ENCODE peak calls at places on chromosomes 13 and 19, in eight cellular contexts. A is heart left ventricle, R is tibial nerve, E is upper lobe of left lung, T is uterus, J is gastrocnemius medialis, V is body of pancreas, M is lower leg skin. C is an unnamed sample.

GRCh38 chr19:19655051-19655594 is 8.4 kb downstream of the ATP13A1 start:
- DNase-seq in A (no peak), R (no peak), E (no peak), T (no peak), J (no peak), V (no peak), M (no peak), C (no peak)

GRCh38 chr19:42480335-42481095 is 37.8 kb upstream of the CXCL17 start:
- DNase-seq in A (no peak), R (no peak), E (peak), T (no peak), J (no peak), V (peak), M (no peak), C (no peak)

GRCh38 chr19:53537523-53538377 is at the start of gene ZNF331:
- DNase-seq in A (peak), R (peak), E (peak), T (peak), J (peak), V (peak), M (peak), C (peak)

GRCh38 chr19:2355168-2356035 is 4.7 kb upstream of the TMPRSS9 start:
- DNase-seq in A (no peak), R (no peak), E (no peak), T (no peak), J (peak), V (no peak), M (no peak), C (no peak)

GRCh38 chr19:56105090-56105701 is 15.9 kb downstream of the ZNF787 start:
- DNase-seq in A (peak), R (peak), E (peak), T (peak), J (peak), V (peak), M (peak), C (peak)

GRCh38 chr13:74064805-74065204 is 69.4 kb downstream of the KLF12 start:
- DNase-seq in A (no peak), R (no peak), E (no peak), T (no peak), J (no peak), V (no peak), M (no peak), C (no peak)

GRCh38 chr13:40490086-40490723 is 176.2 kb downstream of the FOXO1 start:
- DNase-seq in A (no peak), R (no peak), E (no peak), T (no peak), J (no peak), V (no peak), M (peak), C (peak)

GRCh38 chr19:4908781-4909171 is 525 bp upstream of the UHRF1 start:
- DNase-seq in A (no peak), R (no peak), E (no peak), T (no peak), J (no peak), V (no peak), M (no peak), C (no peak)

GRCh38 chr13:22837980-22838615 is 342.7 kb upstream of the SGCG start:
- DNase-seq in A (no peak), R (no peak), E (no peak), T (no peak), J (no peak), V (no peak), M (no peak), C (no peak)

GRCh38 chr19:38234615-38235014 is 10.6 kb upstream of the DPF1 start:
- DNase-seq in A (no peak), R (no peak), E (no peak), T (no peak), J (no peak), V (no peak), M (no peak), C (no peak)
- TF ChIP-seq POLR2A in A (no peak), R (no peak), E (no peak), T (no peak), J (no peak), V (no peak), M (no peak), C (no peak)

GRCh38 chr19:46931197-46931596 is 70.4 kb downstream of the ARHGAP35 start:
- DNase-seq in A (no peak), R (no peak), E (no peak), T (no peak), J (no peak), V (no peak), M (peak), C (no peak)

GRCh38 chr19:46927893-46928292 is 67.1 kb downstream of the ARHGAP35 start:
- DNase-seq in A (no peak), R (no peak), E (no peak), T (no peak), J (no peak), V (no peak), M (no peak), C (no peak)

GRCh38 chr19:46926201-46927071 is 65.6 kb downstream of the ARHGAP35 start:
- DNase-seq in A (no peak), R (no peak), E (no peak), T (no peak), J (no peak), V (no peak), M (peak), C (no peak)

GRCh38 chr19:46927106-46927505 is 66.3 kb downstream of the ARHGAP35 start:
- DNase-seq in A (no peak), R (no peak), E (no peak), T (no peak), J (no peak), V (no peak), M (peak), C (no peak)

GRCh38 chr19:46928951-46929350 is 68.2 kb downstream of the ARHGAP35 start:
- DNase-seq in A (no peak), R (no peak), E (no peak), T (no peak), J (no peak), V (no peak), M (no peak), C (no peak)
- TF ChIP-seq CTCF in A (no peak), R (no peak), E (no peak), T (no peak), J (no peak), V (no peak), M (no peak), C (no peak)

GRCh38 chr19:803686-804418 is 6.6 kb downstream of the PTBP1 start:
- DNase-seq in A (peak), R (no peak), E (no peak), T (no peak), J (no peak), V (no peak), M (no peak), C (no peak)
- TF ChIP-seq POLR2A in A (no peak), R (no peak), E (no peak), T (no peak), J (no peak), V (no peak), M (no peak), C (no peak)

GRCh38 chr19:35056513-35057063 is 15.1 kb downstream of the HPN start:
- DNase-seq in A (no peak), R (no peak), E (no peak), T (no peak), J (no peak), V (no peak), M (no peak), C (no peak)
- TF ChIP-seq CTCF in A (no peak), R (no peak), E (no peak), T (no peak), J (no peak), V (no peak), M (no peak), C (no peak)

DNA sequence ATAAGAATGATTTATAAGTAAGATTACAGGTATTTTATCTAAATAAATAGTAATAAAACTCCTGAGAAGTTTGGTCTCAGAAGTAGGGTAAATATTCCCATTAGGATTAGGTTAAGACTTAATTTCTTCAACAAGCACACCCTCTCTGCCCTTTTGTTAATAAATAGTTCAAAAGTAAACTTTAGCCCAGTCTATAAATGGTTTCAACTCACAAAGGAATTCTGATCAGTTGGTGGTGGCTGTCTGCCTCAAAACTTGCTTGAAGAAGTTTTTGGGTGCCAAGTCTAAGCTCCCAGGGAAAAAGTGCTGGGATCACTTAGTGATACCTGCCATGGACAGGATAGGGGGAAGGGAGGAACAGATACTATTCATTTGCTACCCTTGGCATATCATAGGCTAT is 22.9 kb downstream of the MBNL2 start:
- DNase-seq in A (no peak), R (no peak), E (no peak), T (no peak), J (no peak), V (no peak), M (no peak), C (no peak)
- TF ChIP-seq POLR2A in A (no peak), R (no peak), E (no peak), T (no peak), J (no peak), V (no peak), M (no peak), C (no peak)

DNA sequence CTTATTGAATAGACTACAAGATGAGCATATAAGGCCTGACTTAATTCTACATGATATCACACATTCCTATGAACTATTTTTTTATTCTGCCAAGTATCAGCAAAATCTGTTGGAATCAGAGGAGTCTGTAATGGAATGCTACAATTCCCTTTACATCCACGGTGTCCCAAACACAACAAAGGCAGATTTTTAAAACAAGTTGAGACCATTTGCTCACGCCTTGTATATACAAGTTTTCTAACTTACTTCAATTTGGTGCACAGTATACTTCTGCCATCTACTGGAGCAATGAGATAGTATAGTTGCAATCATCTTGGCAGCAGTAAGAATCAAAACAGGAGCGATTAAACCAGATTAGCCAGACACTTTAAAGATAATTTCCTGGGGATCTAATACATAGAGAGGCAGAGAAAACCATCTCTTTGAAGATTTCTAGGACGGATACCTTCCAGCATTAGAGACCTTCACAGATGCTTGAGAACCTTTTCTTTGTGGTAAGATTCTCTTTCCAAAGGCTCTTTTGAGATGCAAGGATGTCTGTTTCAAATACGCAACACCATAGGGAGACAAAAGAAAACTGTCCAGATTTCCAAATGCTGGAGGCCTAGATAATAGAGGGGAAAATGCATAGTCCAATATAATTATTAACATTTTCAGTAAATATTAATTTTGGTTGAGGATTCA is 302.0 kb upstream of the MIR17HG start:
- DNase-seq in A (no peak), R (no peak), E (no peak), T (no peak), J (no peak), V (no peak), M (no peak), C (no peak)
- TF ChIP-seq CTCF in A (no peak), R (no peak), E (no peak), T (no peak), J (no peak), V (peak), M (no peak), C (no peak)

GRCh38 chr13:50909605-50910482 is at the start of gene RNASEH2B:
- DNase-seq in A (peak), R (peak), E (peak), T (peak), J (peak), V (peak), M (peak), C (peak)

GRCh38 chr13:50910483-50910805 is 853 bp downstream of the RNASEH2B start:
- DNase-seq in A (no peak), R (peak), E (peak), T (no peak), J (no peak), V (no peak), M (no peak), C (no peak)

GRCh38 chr13:50911937-50912624 is 2.5 kb downstream of the RNASEH2B start:
- DNase-seq in A (peak), R (peak), E (peak), T (peak), J (peak), V (peak), M (peak), C (peak)

GRCh38 chr13:50912851-50913250 is 3.3 kb downstream of the RNASEH2B start:
- DNase-seq in A (no peak), R (no peak), E (no peak), T (no peak), J (no peak), V (no peak), M (no peak), C (no peak)

GRCh38 chr13:50911051-50911690 is 1.6 kb downstream of the RNASEH2B start:
- DNase-seq in A (no peak), R (no peak), E (no peak), T (no peak), J (no peak), V (no peak), M (no peak), C (no peak)
- TF ChIP-seq POLR2A in A (no peak), R (no peak), E (no peak), T (no peak), J (no peak), V (no peak), M (no peak), C (no peak)